ENCODE peak calls at places on chromosomes 1 and 21, in six cellular contexts. One of them, this sample, is unnamed.

GRCh38 chr1:31144442-31144841 is 78.9 kb upstream of the PUM1 start:
- DNase-seq in psoas muscle: no peak
- DNase-seq in endodermal cell: no peak
- DNase-seq in astrocyte: no peak
- DNase-seq in heart right ventricle: no peak
- DNase-seq in CD4-positive, alpha-beta memory T cell: no peak
- DNase-seq in this sample: no peak

GRCh38 chr1:172167801-172168596 is 252.5 kb upstream of the C1orf105 start:
- DNase-seq in psoas muscle: no peak
- DNase-seq in endodermal cell: no peak
- DNase-seq in astrocyte: peak; percentile 96
- DNase-seq in heart right ventricle: no peak
- DNase-seq in CD4-positive, alpha-beta memory T cell: no peak
- DNase-seq in this sample: no peak

GRCh38 chr1:87117761-87118160 is 203.3 kb downstream of the HS2ST1 start:
- DNase-seq in psoas muscle: no peak
- DNase-seq in endodermal cell: no peak
- DNase-seq in astrocyte: peak; percentile 36
- DNase-seq in heart right ventricle: no peak
- DNase-seq in CD4-positive, alpha-beta memory T cell: no peak
- DNase-seq in this sample: no peak

GRCh38 chr1:66300986-66301451 is 232.9 kb upstream of the SGIP1 start:
- DNase-seq in psoas muscle: no peak
- DNase-seq in endodermal cell: no peak
- DNase-seq in astrocyte: no peak
- DNase-seq in heart right ventricle: no peak
- DNase-seq in CD4-positive, alpha-beta memory T cell: peak; percentile 68
- DNase-seq in this sample: no peak

GRCh38 chr1:67544921-67545320 is 114.7 kb upstream of the SERBP1 start:
- DNase-seq in psoas muscle: no peak
- DNase-seq in endodermal cell: no peak
- DNase-seq in astrocyte: no peak
- DNase-seq in heart right ventricle: no peak
- DNase-seq in CD4-positive, alpha-beta memory T cell: no peak
- DNase-seq in this sample: no peak

GRCh38 chr1:153959454-153959853 is 1.0 kb upstream of the CRTC2 start:
- DNase-seq in psoas muscle: no peak
- DNase-seq in endodermal cell: peak; percentile 54
- DNase-seq in astrocyte: no peak
- DNase-seq in heart right ventricle: no peak
- DNase-seq in CD4-positive, alpha-beta memory T cell: no peak
- DNase-seq in this sample: no peak

GRCh38 chr1:233433436-233434213 is 106.1 kb downstream of the MAP3K21 start:
- DNase-seq in psoas muscle: no peak
- DNase-seq in endodermal cell: no peak
- DNase-seq in astrocyte: peak; percentile 78
- DNase-seq in heart right ventricle: no peak
- DNase-seq in CD4-positive, alpha-beta memory T cell: no peak
- DNase-seq in this sample: no peak

GRCh38 chr1:78831731-78832360 is 174.7 kb downstream of the ADGRL4 start:
- DNase-seq in psoas muscle: no peak
- DNase-seq in endodermal cell: no peak
- DNase-seq in astrocyte: peak; percentile 98
- DNase-seq in heart right ventricle: no peak
- DNase-seq in CD4-positive, alpha-beta memory T cell: no peak
- DNase-seq in this sample: no peak

GRCh38 chr1:226643167-226643566 is 94.6 kb downstream of the STUM start:
- DNase-seq in psoas muscle: peak; percentile 10
- DNase-seq in endodermal cell: no peak
- DNase-seq in astrocyte: peak; percentile 82
- DNase-seq in heart right ventricle: no peak
- DNase-seq in CD4-positive, alpha-beta memory T cell: no peak
- DNase-seq in this sample: peak; percentile 70

GRCh38 chr1:20124451-20125057 is 5.2 kb upstream of the PLA2G2D start:
- DNase-seq in psoas muscle: no peak
- DNase-seq in endodermal cell: no peak
- DNase-seq in astrocyte: peak; percentile 86
- DNase-seq in heart right ventricle: no peak
- DNase-seq in CD4-positive, alpha-beta memory T cell: no peak
- DNase-seq in this sample: no peak

GRCh38 chr1:165047985-165048384 is 308.5 kb downstream of the LMX1A start:
- DNase-seq in psoas muscle: no peak
- DNase-seq in endodermal cell: no peak
- DNase-seq in astrocyte: no peak
- DNase-seq in heart right ventricle: no peak
- DNase-seq in CD4-positive, alpha-beta memory T cell: no peak
- DNase-seq in this sample: no peak

DNA sequence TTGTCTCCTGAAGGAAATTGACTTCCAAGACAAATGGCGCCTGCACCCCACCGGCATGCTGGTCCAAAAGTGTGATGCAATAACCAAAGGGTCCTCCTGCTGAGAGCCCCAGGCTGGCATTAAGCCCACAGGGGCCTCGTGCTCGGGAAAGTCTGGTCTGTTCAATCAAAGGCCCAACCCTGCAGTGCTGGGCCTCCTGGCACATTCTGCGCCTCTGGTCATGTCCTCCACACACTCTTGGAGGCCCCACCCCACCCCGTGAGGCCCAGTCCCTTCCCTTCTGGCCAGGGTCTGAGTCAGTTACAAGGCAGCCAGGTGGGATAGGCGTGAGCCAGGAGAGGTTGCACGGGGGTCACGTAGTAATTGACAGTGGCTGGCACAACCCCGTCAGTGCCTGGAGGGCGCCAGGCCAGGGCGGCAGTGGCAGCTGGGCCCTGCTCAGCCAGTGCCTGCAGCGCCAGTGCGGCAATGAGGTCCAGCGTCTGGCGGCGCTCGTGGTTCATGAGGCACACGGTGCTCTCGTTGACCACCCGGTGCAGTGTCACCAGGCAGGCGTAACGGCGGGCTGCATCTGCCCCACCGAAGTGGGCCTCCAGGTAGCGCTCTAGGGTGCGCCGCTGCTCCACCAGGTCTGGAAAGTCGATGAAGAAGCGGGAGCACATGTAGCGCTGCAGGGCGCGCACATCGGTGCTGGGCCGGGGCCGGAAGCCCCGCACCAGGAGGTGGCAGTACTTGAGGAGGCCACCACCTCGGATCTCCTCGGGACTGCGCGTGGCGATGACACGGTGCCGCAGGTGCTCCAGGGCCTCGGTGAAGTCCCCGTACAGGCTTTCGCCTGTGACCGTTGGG is 6.8 kb downstream of the TENT5B start:
- DNase-seq in psoas muscle: no peak
- DNase-seq in endodermal cell: peak; percentile 78
- DNase-seq in astrocyte: no peak
- DNase-seq in heart right ventricle: no peak
- DNase-seq in CD4-positive, alpha-beta memory T cell: no peak
- DNase-seq in this sample: no peak
- H3K36me3 ChIP-seq in psoas muscle: no peaks in the 10 kb centered on the region
- H3K36me3 ChIP-seq in endodermal cell: peaks cover 20% of the 10 kb centered on the region
- H3K36me3 ChIP-seq in astrocyte: no peaks in the 10 kb centered on the region
- H3K36me3 ChIP-seq in heart right ventricle: no peaks in the 10 kb centered on the region
- H3K36me3 ChIP-seq in CD4-positive, alpha-beta memory T cell: no peaks in the 10 kb centered on the region
- H3K36me3 ChIP-seq in this sample: no peaks in the 10 kb centered on the region

DNA sequence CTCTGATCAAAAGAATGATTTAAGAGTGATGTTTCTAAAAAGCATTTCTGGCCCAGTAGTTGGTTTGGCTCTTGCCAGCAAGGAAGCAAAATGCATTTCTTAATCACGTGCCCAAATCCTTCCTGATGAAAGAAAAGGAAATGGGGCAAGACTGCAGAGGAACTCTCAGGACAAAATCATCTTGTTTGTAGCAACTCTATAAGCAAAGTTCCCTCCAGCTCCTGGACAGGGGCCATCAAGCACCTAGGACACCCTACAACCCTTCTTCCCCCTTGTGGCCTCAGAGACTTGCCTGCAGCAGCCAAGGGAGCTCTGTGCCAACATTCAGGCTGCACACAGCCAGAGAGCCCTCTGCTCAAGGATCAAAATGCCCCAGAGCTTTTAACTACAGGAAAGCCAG is 105.1 kb downstream of the KIAA0319L start:
- DNase-seq in psoas muscle: peak; percentile 44
- DNase-seq in endodermal cell: no peak
- DNase-seq in astrocyte: no peak
- DNase-seq in heart right ventricle: peak; percentile 52
- DNase-seq in CD4-positive, alpha-beta memory T cell: no peak
- DNase-seq in this sample: no peak
- H3K36me3 ChIP-seq in psoas muscle: peaks cover 88% of the 10 kb centered on the region
- H3K36me3 ChIP-seq in endodermal cell: peaks cover 64% of the 10 kb centered on the region
- H3K36me3 ChIP-seq in astrocyte: peaks cover 7% of the 10 kb centered on the region
- H3K36me3 ChIP-seq in heart right ventricle: peaks cover 65% of the 10 kb centered on the region
- H3K36me3 ChIP-seq in CD4-positive, alpha-beta memory T cell: peaks cover 42% of the 10 kb centered on the region
- H3K36me3 ChIP-seq in this sample: peaks cover 61% of the 10 kb centered on the region

DNA sequence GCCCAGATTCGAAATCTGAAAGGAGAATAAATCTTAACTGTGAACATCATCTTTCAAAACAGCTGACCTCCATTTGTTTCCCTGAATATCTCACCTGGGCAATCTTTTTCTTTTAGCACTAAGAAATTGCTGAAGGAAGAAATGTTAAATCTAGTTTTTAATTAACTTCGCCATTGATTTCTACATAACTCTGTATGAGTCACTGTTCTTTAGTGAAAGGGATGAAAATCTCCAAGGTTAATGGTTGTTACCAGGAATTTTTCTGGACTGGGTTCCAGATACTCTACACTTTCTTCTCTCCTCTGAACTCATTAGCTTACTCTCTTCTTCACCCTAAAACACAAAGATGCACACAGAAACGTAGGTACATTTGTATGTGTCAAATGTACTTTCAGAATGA is 235.7 kb downstream of the BACH1 start:
- DNase-seq in psoas muscle: no peak
- DNase-seq in endodermal cell: no peak
- DNase-seq in astrocyte: no peak
- DNase-seq in heart right ventricle: no peak
- DNase-seq in CD4-positive, alpha-beta memory T cell: no peak
- DNase-seq in this sample: no peak
- H3K36me3 ChIP-seq in psoas muscle: no peaks in the 10 kb centered on the region
- H3K36me3 ChIP-seq in endodermal cell: no peaks in the 10 kb centered on the region
- H3K36me3 ChIP-seq in astrocyte: no peaks in the 10 kb centered on the region
- H3K36me3 ChIP-seq in heart right ventricle: no peaks in the 10 kb centered on the region
- H3K36me3 ChIP-seq in CD4-positive, alpha-beta memory T cell: no peaks in the 10 kb centered on the region
- H3K36me3 ChIP-seq in this sample: no peaks in the 10 kb centered on the region

DNA sequence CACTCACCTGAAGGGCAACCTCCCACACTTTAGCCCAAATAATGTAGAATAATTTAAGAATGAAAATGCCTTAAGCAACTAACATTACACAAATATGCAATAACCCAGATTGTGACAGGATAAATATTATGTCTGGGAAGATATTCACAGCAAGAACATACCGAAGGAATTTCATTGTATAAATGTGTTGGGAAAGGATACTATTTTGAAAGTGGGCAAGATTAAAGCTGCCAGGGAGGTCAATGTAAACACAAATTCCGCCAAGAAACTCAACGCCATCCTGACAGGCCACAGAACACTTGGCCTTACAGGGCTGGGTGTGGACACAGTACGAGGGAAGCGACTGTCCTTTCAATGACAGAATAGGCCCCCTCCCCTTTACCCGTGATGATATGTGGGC is 173.3 kb downstream of the RUNX1 start:
- DNase-seq in psoas muscle: no peak
- DNase-seq in endodermal cell: peak; percentile 22
- DNase-seq in astrocyte: no peak
- DNase-seq in heart right ventricle: no peak
- DNase-seq in CD4-positive, alpha-beta memory T cell: no peak
- DNase-seq in this sample: no peak
- H3K36me3 ChIP-seq in psoas muscle: peaks cover 100% of the 10 kb centered on the region
- H3K36me3 ChIP-seq in endodermal cell: no peaks in the 10 kb centered on the region
- H3K36me3 ChIP-seq in astrocyte: peaks cover 73% of the 10 kb centered on the region
- H3K36me3 ChIP-seq in heart right ventricle: peaks cover 100% of the 10 kb centered on the region
- H3K36me3 ChIP-seq in CD4-positive, alpha-beta memory T cell: peaks cover 35% of the 10 kb centered on the region
- H3K36me3 ChIP-seq in this sample: no peaks in the 10 kb centered on the region